ENCODE peak calls at places on chromosomes 11 and 22, in six cellular contexts. I, N, R, C, S and Q are unnamed samples.

GRCh38 chr22:46674367-46674781 is 54.2 kb downstream of the GRAMD4 start:
- DNase-seq in I (peak; percentile 50), N (peak; percentile 61), R (no peak), C (no peak), S (peak; percentile 60), Q (peak; percentile 71)

GRCh38 chr11:67415501-67416304 is at the start of gene CARNS1:
- DNase-seq in I (no peak), N (no peak), R (peak; percentile 36), C (no peak), S (no peak), Q (no peak)

GRCh38 chr11:118857385-118857784 is 26.3 kb upstream of the CXCR5 start:
- DNase-seq in I (no peak), N (no peak), R (no peak), C (no peak), S (no peak), Q (no peak)

GRCh38 chr11:120121336-120121735 is 16.6 kb downstream of the TRIM29 start:
- DNase-seq in I (no peak), N (no peak), R (no peak), C (no peak), S (no peak), Q (no peak)

GRCh38 chr11:100849009-100849913 is 162.2 kb downstream of the ARHGAP42 start:
- DNase-seq in I (no peak), N (no peak), R (no peak), C (no peak), S (no peak), Q (no peak)

GRCh38 chr11:59582006-59582405 is 33.6 kb downstream of the OSBP start:
- DNase-seq in I (no peak), N (no peak), R (no peak), C (no peak), S (no peak), Q (no peak)

GRCh38 chr11:43723617-43724016 is 43.1 kb downstream of the HSD17B12 start:
- DNase-seq in I (no peak), N (no peak), R (no peak), C (no peak), S (no peak), Q (no peak)

GRCh38 chr11:101438126-101438525 is 145.7 kb downstream of the TRPC6 start:
- DNase-seq in I (no peak), N (no peak), R (no peak), C (no peak), S (no peak), Q (peak; percentile 9)

GRCh38 chr11:80096736-80097135 is 655.9 kb upstream of the TENM4 start:
- DNase-seq in I (no peak), N (no peak), R (no peak), C (no peak), S (no peak), Q (no peak)

GRCh38 chr22:21652010-21652546 is 10.0 kb downstream of the SDF2L1 start:
- DNase-seq in I (peak; percentile 87), N (peak; percentile 86), R (peak; percentile 85), C (no peak), S (peak; percentile 91), Q (peak; percentile 95)

GRCh38 chr11:96207459-96208449 is 135.2 kb downstream of the MAML2 start:
- DNase-seq in I (no peak), N (peak; percentile 52), R (no peak), C (no peak), S (no peak), Q (no peak)

GRCh38 chr11:73961321-73961720 is 10.5 kb downstream of the DNAJB13 start:
- DNase-seq in I (no peak), N (no peak), R (no peak), C (no peak), S (no peak), Q (no peak)

GRCh38 chr11:73957654-73958361 is 7.0 kb downstream of the DNAJB13 start:
- DNase-seq in I (no peak), N (no peak), R (no peak), C (no peak), S (no peak), Q (no peak)

GRCh38 chr11:73958521-73959141 is 7.8 kb downstream of the DNAJB13 start:
- DNase-seq in I (no peak), N (no peak), R (no peak), C (no peak), S (no peak), Q (no peak)

GRCh38 chr11:73962097-73962705 is 11.4 kb downstream of the DNAJB13 start:
- DNase-seq in I (no peak), N (no peak), R (no peak), C (no peak), S (no peak), Q (no peak)

GRCh38 chr11:73956876-73957653 is 6.2 kb downstream of the DNAJB13 start:
- DNase-seq in I (no peak), N (no peak), R (no peak), C (no peak), S (no peak), Q (no peak)
- H3K4me3 ChIP-seq in I (no peak overlapping the region), N (no peak overlapping the region), R (no peak overlapping the region), C (no peak overlapping the region), S (no peak overlapping the region), Q (no peak overlapping the region)

GRCh38 chr11:37947816-37948215 is 1349.8 kb upstream of the RAG2 start:
- DNase-seq in I (no peak), N (no peak), R (no peak), C (no peak), S (no peak), Q (no peak)
- TF ChIP-seq EP300 in I (no peak), N (no peak), R (no peak), C (no peak), S (no peak), Q (no peak)

DNA sequence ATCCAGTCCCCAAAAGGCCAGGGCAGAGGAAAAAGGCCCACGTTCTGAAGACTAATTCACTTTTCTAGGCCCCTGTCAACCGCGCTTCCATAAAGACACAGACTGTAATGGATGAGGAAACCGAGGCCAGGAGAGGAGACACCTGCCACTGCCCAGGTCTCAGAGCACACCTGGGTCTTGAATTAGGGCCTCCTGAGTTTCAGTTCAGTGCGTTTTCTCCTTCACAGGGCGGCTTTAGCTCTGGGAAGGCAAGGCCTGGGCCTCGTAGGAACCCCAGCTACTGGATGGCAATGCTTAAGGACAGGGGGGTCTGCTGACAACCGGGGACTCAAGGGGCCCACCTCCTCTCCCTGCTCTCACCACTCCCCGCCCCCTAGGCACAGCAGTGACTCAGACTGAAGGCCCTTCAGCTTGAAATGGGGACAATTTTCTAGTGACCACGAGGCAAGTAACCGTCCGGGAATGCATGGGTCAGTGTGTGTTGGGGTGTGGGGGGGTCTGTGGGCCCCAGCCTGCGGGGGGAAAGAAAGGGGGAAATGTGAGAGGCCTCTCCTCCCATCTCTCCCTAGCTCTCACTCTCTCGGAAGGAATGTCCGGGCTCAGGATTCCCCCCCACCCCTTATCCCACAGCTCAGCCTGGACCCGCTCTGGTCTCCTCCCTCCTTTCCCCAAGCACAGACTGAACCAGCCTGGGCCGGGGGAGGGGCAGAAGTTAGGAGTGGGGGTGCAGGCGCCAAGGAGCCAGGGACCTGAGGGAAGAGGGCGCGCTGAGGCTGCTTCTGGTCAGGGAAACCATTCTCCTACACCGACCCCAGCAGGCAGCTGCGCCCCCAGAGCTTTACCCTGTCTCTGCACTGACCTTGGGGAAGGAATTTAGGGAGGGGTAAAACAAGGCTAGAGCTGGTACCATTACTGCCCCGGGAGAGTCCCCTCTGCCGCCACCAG is 17.2 kb downstream of the CREB3L1 start:
- DNase-seq in I (no peak), N (no peak), R (peak; percentile 76), C (peak; percentile 53), S (peak; percentile 48), Q (no peak)
- H3K4me3 ChIP-seq in I (peak overlapping the region; percentile 57), N (no peak overlapping the region), R (peak overlapping the region; percentile 53), C (peak overlapping the region; percentile 53), S (peak overlapping the region; percentile 50), Q (no peak overlapping the region)

GRCh38 chr11:69054397-69055211 is 5.9 kb downstream of the TPCN2 start:
- DNase-seq in I (no peak), N (no peak), R (no peak), C (no peak), S (no peak), Q (peak; percentile 58)

GRCh38 chr11:69057801-69058200 is 9.1 kb downstream of the TPCN2 start:
- DNase-seq in I (no peak), N (no peak), R (no peak), C (no peak), S (no peak), Q (no peak)

GRCh38 chr11:69055212-69055586 is 6.5 kb downstream of the TPCN2 start:
- DNase-seq in I (no peak), N (peak; percentile 72), R (no peak), C (no peak), S (peak; percentile 65), Q (peak; percentile 83)

GRCh38 chr11:69057236-69057635 is 8.5 kb downstream of the TPCN2 start:
- DNase-seq in I (no peak), N (no peak), R (no peak), C (no peak), S (no peak), Q (no peak)

DNA sequence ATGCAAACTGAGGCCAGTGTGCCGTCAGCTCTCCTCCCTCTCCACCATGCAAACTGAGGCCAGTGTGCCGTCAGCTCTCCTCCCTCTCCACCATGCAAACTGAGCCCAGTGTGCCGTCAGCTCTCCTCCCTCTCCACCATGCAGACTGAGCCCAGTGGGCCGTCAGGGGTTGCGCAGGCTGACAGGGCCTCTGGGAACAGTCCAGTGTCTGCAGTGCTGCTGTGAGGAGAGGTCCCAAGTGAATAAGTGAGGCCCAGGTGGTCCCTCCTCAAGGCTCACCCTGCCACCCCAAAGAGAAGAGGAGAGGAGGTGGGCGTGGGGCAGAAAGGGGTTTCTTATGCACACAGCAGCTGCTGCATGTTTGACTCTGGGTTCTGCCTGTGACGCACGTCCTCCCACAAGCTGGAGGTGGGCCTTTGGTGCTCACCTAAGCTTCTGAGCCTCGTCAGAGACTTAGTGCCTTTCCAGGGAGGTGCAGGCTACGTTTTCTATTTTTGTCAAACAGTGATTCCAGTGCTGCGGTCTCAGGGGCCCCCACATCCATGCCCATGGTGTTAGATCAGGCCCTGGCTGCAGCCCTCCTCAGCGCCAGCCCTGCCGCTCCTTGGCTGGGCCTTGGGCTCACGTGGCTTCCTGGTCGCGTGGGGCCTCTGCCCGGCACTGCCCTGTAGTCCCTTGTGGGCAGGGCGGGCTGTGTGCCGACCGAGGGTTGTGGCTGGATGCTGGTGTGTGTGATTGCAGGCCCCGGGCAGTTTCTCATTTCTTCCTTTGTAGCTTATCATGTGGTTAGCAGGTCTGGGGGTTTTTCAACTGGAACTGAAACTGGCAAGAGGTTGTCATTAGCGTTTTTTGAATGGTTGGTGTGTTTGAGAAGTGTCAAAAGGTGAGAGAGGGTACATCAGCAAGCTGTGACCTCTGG is 7.1 kb downstream of the TPCN2 start:
- DNase-seq in I (peak; percentile 19), N (peak; percentile 73), R (no peak), C (no peak), S (peak; percentile 84), Q (peak; percentile 87)
- TF ChIP-seq EP300 in I (no peak), N (no peak), R (no peak), C (no peak), S (no peak), Q (no peak)

GRCh38 chr22:50303848-50304527 is 3.5 kb downstream of the PLXNB2 start:
- DNase-seq in I (no peak), N (peak; percentile 72), R (peak; percentile 61), C (no peak), S (peak; percentile 79), Q (peak; percentile 84)
- H3K4me3 ChIP-seq in I (no peak overlapping the region), N (no peak overlapping the region), R (no peak overlapping the region), C (no peak overlapping the region), S (peak overlapping the region; percentile 7), Q (peak overlapping the region; percentile 64)